ENCODE peak calls at places on chromosomes 2 and 18, in four cellular contexts. J, M, E and S are unnamed samples.

GRCh38 chr18:12773369-12773768 is 70.5 kb downstream of the PSMG2 start:
- DNase-seq in J (no peak), M (no peak), E (no peak), S (no peak)

GRCh38 chr2:46412010-46412409 is 67.4 kb upstream of the TMEM247 start:
- DNase-seq in J (no peak), M (no peak), E (no peak), S (no peak)

GRCh38 chr2:43226558-43226954 is at the start of gene ZFP36L2:
- DNase-seq in J (peak), M (peak), E (peak), S (peak)

GRCh38 chr2:123513351-123513750 is 511.7 kb upstream of the CNTNAP5 start:
- DNase-seq in J (no peak), M (no peak), E (no peak), S (no peak)

GRCh38 chr2:74567862-74568261 is 13.3 kb downstream of the DOK1 start:
- DNase-seq in J (no peak), M (no peak), E (no peak), S (no peak)

GRCh38 chr2:871175-871727 is 79.4 kb upstream of the SNTG2 start:
- DNase-seq in J (no peak), M (no peak), E (no peak), S (no peak)

GRCh38 chr18:13218376-13219011 is at the start of gene LDLRAD4:
- DNase-seq in J (no peak), M (peak), E (peak), S (no peak)

GRCh38 chr2:177165103-177165583 is 47.5 kb upstream of the HNRNPA3 start:
- DNase-seq in J (no peak), M (no peak), E (no peak), S (peak)

GRCh38 chr18:58402247-58402646 is 226.6 kb downstream of the ALPK2 start:
- DNase-seq in J (no peak), M (no peak), E (no peak), S (no peak)

GRCh38 chr2:181750305-181750704 is 70.0 kb upstream of the NEUROD1 start:
- DNase-seq in J (no peak), M (peak), E (peak), S (no peak)

GRCh38 chr18:39434223-39434622 is 1868.6 kb upstream of the CELF4 start:
- DNase-seq in J (no peak), M (no peak), E (no peak), S (no peak)

GRCh38 chr2:39525636-39526412 is 88.7 kb upstream of the MAP4K3 start:
- DNase-seq in J (no peak), M (no peak), E (no peak), S (no peak)

GRCh38 chr2:210072922-210073509 is 70.6 kb downstream of the RPE start:
- DNase-seq in J (peak), M (peak), E (peak), S (peak)

GRCh38 chr2:201704536-201704935 is 6.1 kb upstream of the MPP4 start:
- DNase-seq in J (no peak), M (no peak), E (no peak), S (no peak)

GRCh38 chr2:234951386-234952269 is at the start of gene SH3BP4:
- DNase-seq in J (no peak), M (peak), E (peak), S (no peak)

GRCh38 chr18:21053127-21053526 is 58.5 kb downstream of the ROCK1 start:
- DNase-seq in J (no peak), M (no peak), E (no peak), S (no peak)

GRCh38 chr2:10814571-10815331 is 2.2 kb upstream of the PDIA6 start:
- DNase-seq in J (no peak), M (peak), E (peak), S (no peak)

GRCh38 chr18:3593381-3593903 is 143.5 kb downstream of the TGIF1 start:
- DNase-seq in J (no peak), M (peak), E (peak), S (no peak)

GRCh38 chr2:207683879-207684627 is 27.4 kb upstream of the CCNYL1 start:
- DNase-seq in J (peak), M (no peak), E (no peak), S (no peak)

GRCh38 chr18:23619388-23619873 is 33.1 kb upstream of the NPC1 start:
- DNase-seq in J (no peak), M (peak), E (peak), S (no peak)

GRCh38 chr2:181742908-181743722 is 62.8 kb upstream of the NEUROD1 start:
- DNase-seq in J (peak), M (peak), E (peak), S (peak)

GRCh38 chr2:9178110-9178904 is 28.3 kb upstream of the ASAP2 start:
- DNase-seq in J (no peak), M (no peak), E (peak), S (peak)

GRCh38 chr2:37005118-37005868 is 39.0 kb upstream of the STRN start:
- DNase-seq in J (no peak), M (peak), E (peak), S (peak)

GRCh38 chr18:58362027-58362575 is 266.8 kb downstream of the ALPK2 start:
- DNase-seq in J (no peak), M (no peak), E (no peak), S (no peak)

GRCh38 chr18:46481048-46481846 is 175.8 kb downstream of the LOXHD1 start:
- DNase-seq in J (peak), M (peak), E (peak), S (peak)

GRCh38 chr2:157443795-157444642 is at the start of gene CYTIP:
- DNase-seq in J (no peak), M (no peak), E (no peak), S (peak)

GRCh38 chr2:56741601-56742102 is 557.9 kb downstream of the CCDC85A start:
- DNase-seq in J (peak), M (no peak), E (no peak), S (no peak)

GRCh38 chr2:232529806-232530547 is 4.0 kb downstream of the CHRND start:
- DNase-seq in J (no peak), M (no peak), E (no peak), S (no peak)

GRCh38 chr2:55961318-55961911 is 37.8 kb upstream of the EFEMP1 start:
- DNase-seq in J (peak), M (peak), E (peak), S (peak)

GRCh38 chr18:75638223-75638596 is 210.7 kb upstream of the SMIM21 start:
- DNase-seq in J (no peak), M (no peak), E (no peak), S (no peak)

DNA sequence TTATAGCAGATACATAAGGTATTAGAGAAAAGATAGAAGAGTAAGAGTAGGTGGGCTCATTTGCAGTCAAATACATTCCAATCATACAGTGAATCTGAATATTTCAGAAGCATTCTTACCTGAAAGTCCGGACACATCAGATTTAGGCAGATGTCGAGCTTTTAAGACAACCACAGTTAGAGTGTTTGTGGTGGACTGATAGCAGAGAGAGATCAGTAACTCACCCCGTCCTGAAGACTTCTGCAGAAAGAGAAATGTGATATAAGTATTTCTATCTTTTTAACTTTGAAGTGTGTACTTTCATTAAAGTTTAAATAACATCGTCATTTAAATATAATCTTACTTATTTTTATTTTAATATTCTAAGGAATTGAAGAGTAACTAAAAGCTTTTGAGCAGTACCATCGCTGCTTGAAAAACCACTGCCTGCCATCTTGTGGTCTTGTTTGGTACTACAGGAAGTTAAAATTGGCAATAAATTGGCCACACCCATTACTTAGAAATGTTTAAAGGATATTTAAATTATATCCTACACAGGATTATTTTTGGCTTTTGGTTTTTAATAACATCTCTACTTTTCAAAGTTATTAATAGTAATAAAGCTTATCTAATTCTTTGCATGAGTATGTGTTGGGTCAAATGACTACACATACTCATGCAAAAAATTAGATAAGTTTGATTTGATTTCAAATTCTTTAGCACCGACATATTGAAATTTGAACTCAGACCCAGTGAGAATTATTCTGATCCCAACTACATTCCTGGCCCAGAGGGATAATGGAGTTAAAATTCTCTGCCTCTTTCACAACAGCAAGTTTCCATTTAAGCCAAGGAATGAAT is 5.5 kb downstream of the SYT4 start:
- DNase-seq in J (peak), M (peak), E (peak), S (peak)
- TF ChIP-seq EZH2phosphoT487 in J (no peak), M (no peak), E (no peak), S (no peak)

GRCh38 chr18:29078272-29078671 is 901.3 kb upstream of the CDH2 start:
- DNase-seq in J (no peak), M (no peak), E (no peak), S (no peak)

GRCh38 chr18:29087616-29088246 is 910.8 kb upstream of the CDH2 start:
- DNase-seq in J (no peak), M (no peak), E (no peak), S (no peak)

DNA sequence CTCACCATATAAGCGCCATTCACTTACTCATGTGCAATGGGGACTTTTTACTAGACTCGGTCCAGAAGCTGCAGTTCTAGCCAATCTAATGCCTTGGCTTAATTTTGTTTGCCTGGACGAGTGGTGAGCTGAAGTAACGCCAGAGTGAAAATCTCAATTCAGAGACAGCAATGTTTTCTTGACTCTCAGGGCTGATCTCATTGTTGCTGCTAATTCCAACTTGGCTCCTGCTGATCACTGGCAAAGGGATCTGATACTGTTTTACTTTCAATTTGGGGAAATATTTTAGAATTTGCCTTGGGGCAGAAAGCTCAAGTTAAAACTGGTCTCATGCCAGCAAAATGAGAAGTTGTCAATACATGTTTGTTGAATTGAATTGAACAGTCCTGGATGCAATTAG is 906.6 kb upstream of the CDH2 start:
- DNase-seq in J (no peak), M (peak), E (no peak), S (no peak)
- H3K4me2 ChIP-seq in J (no peak), M (peak), E (no peak), S (no peak)

GRCh38 chr2:216989335-216990129 is 129.7 kb upstream of the TNP1 start:
- DNase-seq in J (no peak), M (no peak), E (no peak), S (no peak)
- TF ChIP-seq EZH2phosphoT487 in J (no peak), M (no peak), E (no peak), S (no peak)

DNA sequence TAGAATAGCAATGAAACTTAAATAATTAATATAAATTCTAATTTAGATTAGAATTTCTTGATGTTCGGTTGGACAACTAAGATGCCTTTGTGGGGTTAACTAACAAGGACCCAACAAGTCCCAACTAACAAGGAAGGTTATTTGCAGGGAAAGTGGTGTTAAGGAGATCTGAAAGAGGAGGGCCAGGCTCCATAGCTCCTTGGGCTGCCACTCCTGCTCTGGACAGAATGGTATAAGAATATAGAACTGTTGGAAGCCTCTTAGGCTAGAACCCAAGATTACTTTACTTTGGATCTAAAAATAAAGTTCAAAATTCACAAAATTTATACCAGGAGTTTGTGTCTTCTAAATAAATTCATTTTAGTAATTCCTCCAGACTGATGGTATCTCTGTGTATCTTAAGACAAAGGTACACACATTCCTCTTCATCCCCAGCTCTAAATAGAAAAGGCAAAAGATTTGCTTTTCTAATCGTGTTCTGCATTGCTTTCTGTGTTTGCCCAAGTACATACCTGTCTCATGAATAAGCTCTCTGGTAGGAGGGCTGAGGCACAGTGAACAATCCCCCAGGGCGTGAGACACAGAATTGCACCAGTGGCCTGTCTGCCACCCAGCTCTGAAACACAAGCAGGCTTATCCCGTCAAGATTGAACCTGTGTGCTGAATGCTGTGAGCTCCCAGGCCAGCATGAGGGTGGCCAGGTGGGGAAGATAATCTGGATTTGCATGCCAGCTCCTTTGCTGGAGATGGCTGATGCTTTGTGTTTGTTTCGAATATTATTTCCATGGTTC is 176.0 kb downstream of the ACKR3 start:
- DNase-seq in J (no peak), M (peak), E (peak), S (no peak)
- H3K4me2 ChIP-seq in J (no peak), M (no peak), E (no peak), S (no peak)

GRCh38 chr2:152890746-152891145 is 172.3 kb downstream of the ARL6IP6 start:
- DNase-seq in J (no peak), M (no peak), E (no peak), S (no peak)
- TF ChIP-seq EZH2phosphoT487 in J (no peak), M (no peak), E (no peak), S (no peak)

GRCh38 chr2:89763581-89764485 is 1072.4 kb downstream of the RPIA start:
- DNase-seq in J (no peak), M (no peak), E (no peak), S (no peak)

GRCh38 chr2:89763254-89763580 is 1071.7 kb downstream of the RPIA start:
- DNase-seq in J (no peak), M (no peak), E (peak), S (no peak)

DNA sequence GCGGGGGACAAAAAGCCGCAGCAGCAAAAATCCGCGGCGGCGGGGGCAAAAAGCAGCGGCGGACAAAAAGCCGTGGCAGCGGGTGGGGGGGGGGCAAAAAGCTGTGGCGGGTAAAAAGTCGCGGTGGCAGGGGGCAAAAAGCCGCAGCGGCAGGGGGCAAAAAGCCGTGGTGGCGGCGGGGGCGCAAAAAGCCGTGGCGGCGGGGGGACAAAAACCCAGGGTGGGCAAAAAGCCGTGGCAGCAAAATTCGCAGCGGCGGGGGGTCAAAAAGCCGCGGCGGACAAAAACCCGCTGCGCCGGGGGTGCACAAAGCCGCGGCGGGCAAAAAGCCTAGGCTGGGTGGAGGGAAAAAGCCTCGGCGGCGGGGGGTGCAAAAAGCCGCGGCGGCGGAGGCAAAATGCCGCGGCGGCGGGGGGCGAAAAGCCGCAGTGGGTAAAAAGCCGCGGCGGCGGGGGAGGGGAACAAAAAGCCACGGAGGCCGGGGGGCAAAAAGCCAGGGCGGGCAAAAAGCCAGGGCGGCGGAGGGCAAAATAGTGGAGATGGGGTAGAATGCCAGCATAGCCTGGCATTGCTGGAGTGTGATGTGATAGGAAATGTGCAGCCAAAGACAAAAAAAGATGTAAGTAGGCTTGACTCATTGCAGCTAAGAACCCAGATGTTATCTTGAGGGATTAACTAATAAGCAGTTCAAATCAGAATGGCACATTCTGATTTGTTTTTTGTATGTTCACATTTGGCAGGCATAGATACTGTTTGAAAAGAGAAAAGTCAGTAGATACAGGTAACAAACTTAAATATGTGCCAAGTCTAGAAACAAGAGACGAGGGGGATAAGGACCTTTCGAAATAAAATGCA is 1076.3 kb downstream of the RPIA start:
- DNase-seq in J (no peak), M (no peak), E (peak), S (no peak)
- H3K4me2 ChIP-seq in J (no peak), M (no peak), E (peak), S (no peak)